ENCODE peak calls at places on chromosome 12, in six cellular contexts. C is iPS-NIHi11, L is left colon, V is WTC11, B is heart left ventricle, X is substantia nigra. E is an unnamed sample.

GRCh38 chr12:14774944-14775651 is 28.2 kb downstream of the WBP11 start:
- DNase-seq in C (peak), L (peak), V (no peak), B (peak), X (no peak), E (peak)

GRCh38 chr12:116759783-116760581 is 21.9 kb downstream of the RNFT2 start:
- DNase-seq in C (peak), L (peak), V (peak), B (no peak), X (no peak), E (no peak)

GRCh38 chr12:108232565-108232964 is 103.5 kb downstream of the WSCD2 start:
- DNase-seq in C (no peak), L (no peak), V (no peak), B (no peak), X (no peak), E (no peak)

GRCh38 chr12:75505706-75506312 is 5.6 kb downstream of the KRR1 start:
- DNase-seq in C (no peak), L (no peak), V (no peak), B (no peak), X (no peak), E (no peak)

GRCh38 chr12:71144682-71145081 is 13.1 kb downstream of the TSPAN8 start:
- DNase-seq in C (no peak), L (no peak), V (no peak), B (no peak), X (no peak), E (no peak)

GRCh38 chr12:125220404-125221273 is 155.4 kb downstream of the AACS start:
- DNase-seq in C (no peak), L (no peak), V (no peak), B (no peak), X (no peak), E (no peak)

GRCh38 chr12:63897931-63898330 is 53.4 kb downstream of the SRGAP1 start:
- DNase-seq in C (no peak), L (no peak), V (no peak), B (no peak), X (no peak), E (no peak)

GRCh38 chr12:49537231-49537708 is 1.6 kb upstream of the KCNH3 start:
- DNase-seq in C (no peak), L (no peak), V (no peak), B (no peak), X (no peak), E (no peak)

GRCh38 chr12:1632702-1633101 is 3.7 kb downstream of the WNT5B start:
- DNase-seq in C (no peak), L (no peak), V (no peak), B (peak), X (peak), E (no peak)

GRCh38 chr12:54032627-54033100 is at the start of gene HOXC5:
- DNase-seq in C (peak), L (peak), V (peak), B (no peak), X (peak), E (peak)

GRCh38 chr12:108181095-108181454 is 52.0 kb downstream of the WSCD2 start:
- DNase-seq in C (no peak), L (no peak), V (no peak), B (no peak), X (no peak), E (no peak)

GRCh38 chr12:16269941-16270340 is 7.5 kb downstream of the SLC15A5 start:
- DNase-seq in C (no peak), L (no peak), V (no peak), B (no peak), X (no peak), E (no peak)

GRCh38 chr12:1579626-1580025 is 14.8 kb downstream of the FBXL14 start:
- DNase-seq in C (no peak), L (no peak), V (no peak), B (no peak), X (no peak), E (no peak)

GRCh38 chr12:52525661-52526499 is 5.7 kb upstream of the KRT5 start:
- DNase-seq in C (no peak), L (no peak), V (no peak), B (no peak), X (no peak), E (no peak)

GRCh38 chr12:109461846-109462766 is 15.0 kb downstream of the KCTD10 start:
- DNase-seq in C (peak), L (peak), V (peak), B (peak), X (peak), E (peak)

GRCh38 chr12:6310771-6311610 is 509 bp downstream of the PLEKHG6 start:
- DNase-seq in C (peak), L (peak), V (peak), B (no peak), X (no peak), E (no peak)

GRCh38 chr12:13947237-13947945 is 34.0 kb downstream of the GRIN2B start:
- DNase-seq in C (peak), L (no peak), V (no peak), B (no peak), X (no peak), E (no peak)

GRCh38 chr12:125140239-125140917 is 75.1 kb downstream of the AACS start:
- DNase-seq in C (no peak), L (no peak), V (peak), B (no peak), X (no peak), E (no peak)

GRCh38 chr12:79782197-79782890 is 91.6 kb upstream of the PAWR start:
- DNase-seq in C (no peak), L (no peak), V (no peak), B (no peak), X (no peak), E (no peak)

GRCh38 chr12:47082963-47083621 is 3.3 kb upstream of the AMIGO2 start:
- DNase-seq in C (no peak), L (no peak), V (no peak), B (no peak), X (no peak), E (no peak)

E was measured in lung.